ENCODE peak calls at places on chromosomes 11 and 22, in four cellular contexts. D is colonic mucosa, C is NT2/D1, T is K562. Q is an unnamed sample. For H3K4me1, the result is how much of the 10 kb centered on the place peaks cover.

GRCh38 chr11:19953342-19953741 is 206.9 kb downstream of the DBX1 start:
- DNase-seq in D (no peak), C (peak), T (no peak), Q (peak)

GRCh38 chr22:26835929-26836528 is 178.6 kb downstream of the MIAT start:
- DNase-seq in D (peak), C (peak), T (peak), Q (peak)

GRCh38 chr11:69209936-69210659 is 54.4 kb downstream of the SMIM38 start:
- DNase-seq in D (no peak), C (no peak), T (peak), Q (no peak)

GRCh38 chr22:39898997-39899396 is 1.9 kb upstream of the GRAP2 start:
- DNase-seq in D (no peak), C (no peak), T (no peak), Q (no peak)

GRCh38 chr11:73995731-73996130 is 13.1 kb upstream of the UCP2 start:
- DNase-seq in D (no peak), C (no peak), T (no peak), Q (no peak)

GRCh38 chr11:73980001-73980960 is 2.4 kb downstream of the UCP2 start:
- DNase-seq in D (peak), C (no peak), T (peak), Q (peak)

GRCh38 chr11:109552376-109552775 is 130.4 kb downstream of the C11orf87 start:
- DNase-seq in D (no peak), C (no peak), T (no peak), Q (no peak)

GRCh38 chr11:119205080-119205479 is 1.1 kb upstream of the CBL start:
- DNase-seq in D (no peak), C (no peak), T (peak), Q (no peak)

GRCh38 chr22:45493286-45493771 is 9.4 kb upstream of the FBLN1 start:
- DNase-seq in D (no peak), C (no peak), T (no peak), Q (no peak)

GRCh38 chr11:33682446-33682845 is 18.2 kb downstream of the C11orf91 start:
- DNase-seq in D (no peak), C (no peak), T (no peak), Q (no peak)

GRCh38 chr11:58652726-58653280 is 30.3 kb downstream of the CNTF start:
- DNase-seq in D (no peak), C (peak), T (no peak), Q (no peak)

GRCh38 chr11:122920579-122920978 is 38.0 kb downstream of the JHY start:
- DNase-seq in D (no peak), C (peak), T (no peak), Q (peak)

GRCh38 chr11:120547871-120548681 is 36.5 kb downstream of the GRIK4 start:
- DNase-seq in D (peak), C (no peak), T (no peak), Q (no peak)

GRCh38 chr22:45621836-45622600 is 49.6 kb upstream of the ATXN10 start:
- DNase-seq in D (no peak), C (no peak), T (no peak), Q (no peak)

GRCh38 chr22:32020117-32020516 is 22.9 kb upstream of the SLC5A1 start:
- DNase-seq in D (no peak), C (no peak), T (no peak), Q (no peak)

GRCh38 chr11:120523196-120523595 is 11.6 kb downstream of the GRIK4 start:
- DNase-seq in D (no peak), C (no peak), T (no peak), Q (peak)

GRCh38 chr22:37484115-37485005 is 1.8 kb downstream of the MFNG start:
- DNase-seq in D (peak), C (no peak), T (no peak), Q (no peak)

GRCh38 chr22:22397292-22397870 is 111.2 kb downstream of the ZNF280B start:
- DNase-seq in D (no peak), C (no peak), T (peak), Q (no peak)

GRCh38 chr11:18394928-18395734 is 768 bp downstream of the LDHA start:
- DNase-seq in D (peak), C (peak), T (peak), Q (peak)

GRCh38 chr11:66123902-66124301 is 53.8 kb downstream of the PACS1 start:
- DNase-seq in D (peak), C (no peak), T (no peak), Q (no peak)
- H3K4me1 ChIP-seq in D (under half), C (under half), T (under half), Q (under half)

DNA sequence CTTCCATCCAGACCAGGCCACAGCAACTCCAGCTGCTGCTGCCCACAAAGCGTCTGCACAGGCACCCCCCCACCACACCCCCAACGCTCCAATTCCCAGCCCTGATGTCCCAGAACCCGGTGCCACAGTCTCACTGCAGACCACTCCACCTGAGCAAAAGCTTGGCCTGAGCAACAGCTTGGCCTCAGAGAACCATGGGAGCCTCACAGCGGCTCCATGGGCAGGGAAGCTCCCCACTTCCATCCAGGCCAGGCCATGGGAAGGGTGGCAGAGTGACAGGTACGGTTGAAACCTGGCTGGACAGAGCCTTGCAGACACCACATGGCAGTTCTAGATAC is 13.2 kb downstream of the PLXNB2 start:
- DNase-seq in D (no peak), C (no peak), T (no peak), Q (no peak)
- H3K9ac ChIP-seq in D (peak), C (peak), T (no peak), Q (no peak)

DNA sequence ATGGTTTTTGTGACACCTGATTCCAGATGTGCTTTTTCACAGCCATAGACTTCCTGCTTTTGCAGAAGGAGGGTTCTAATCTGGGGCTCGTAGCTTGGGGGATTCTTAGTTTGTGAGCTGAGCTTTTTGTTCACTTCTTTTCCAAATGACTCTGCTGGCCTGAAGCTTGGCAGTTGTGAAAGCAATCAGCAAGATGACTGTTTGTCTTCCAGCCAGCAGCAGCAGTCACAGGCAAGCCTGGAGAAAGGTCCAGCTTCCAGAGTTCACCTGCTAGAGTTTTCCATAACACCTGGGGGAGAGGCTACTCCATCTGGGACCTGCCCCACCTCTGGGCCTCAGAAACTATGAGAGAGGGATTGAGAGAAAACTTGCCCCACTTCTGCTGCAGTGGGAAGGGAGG is 4.1 kb downstream of the MARK2 start:
- DNase-seq in D (no peak), C (no peak), T (no peak), Q (no peak)
- H3K4me1 ChIP-seq in D (under half), C (under half), T (under half), Q (under half)

GRCh38 chr11:93572171-93572570 is 29.0 kb upstream of the SMCO4 start:
- DNase-seq in D (no peak), C (no peak), T (no peak), Q (no peak)
- H3K9ac ChIP-seq in D (no peak), C (no peak), T (no peak), Q (no peak)

Q was measured in H9.